ENCODE peak calls at places on chromosomes 4 and X, in four cellular contexts. W, D, I and K are unnamed samples.

GRCh38 chr4:17494258-17494657 is 17.6 kb downstream of the QDPR start:
- DNase-seq in D (no peak), I (no peak), W (peak; percentile 57), K (no peak)

GRCh38 chr4:98625920-98626319 is 32.5 kb downstream of the TSPAN5 start:
- DNase-seq in W (no peak), D (no peak), I (no peak), K (peak; percentile 2)

GRCh38 chrX:69136546-69137331 is 28.5 kb downstream of the PJA1 start:
- DNase-seq in D (no peak), W (peak; percentile 27), I (peak; percentile 19), K (no peak)

GRCh38 chr4:59772740-59773139 is 1427.4 kb upstream of the ADGRL3 start:
- DNase-seq in W (no peak), D (no peak), I (no peak), K (no peak)

GRCh38 chr4:61716437-61716836 is 516.3 kb downstream of the ADGRL3 start:
- DNase-seq in I (no peak), D (no peak), W (no peak), K (no peak)

GRCh38 chr4:137430171-137430570 is 102.1 kb downstream of the PCDH18 start:
- DNase-seq in I (no peak), W (no peak), D (no peak), K (no peak)

GRCh38 chr4:107600456-107600855 is 119.6 kb downstream of the PAPSS1 start:
- DNase-seq in I (no peak), D (no peak), W (no peak), K (no peak)

GRCh38 chr4:17475481-17475880 is 36.4 kb downstream of the QDPR start:
- DNase-seq in D (no peak), I (no peak), W (no peak), K (no peak)

GRCh38 chr4:122227202-122227601 is 75.1 kb downstream of the BLTP1 start:
- DNase-seq in D (no peak), I (no peak), W (no peak), K (no peak)

GRCh38 chr4:110480031-110480549 is 4.1 kb downstream of the ENPEP start:
- DNase-seq in W (no peak), I (no peak), D (no peak), K (no peak)

GRCh38 chrX:46961574-46962279 is 49.5 kb downstream of the JADE3 start:
- DNase-seq in I (no peak), W (no peak), D (no peak), K (no peak)

GRCh38 chr4:158134257-158134656 is 38.6 kb downstream of the GASK1B start:
- DNase-seq in I (no peak), W (no peak), D (no peak), K (no peak)

GRCh38 chr4:127732623-127733199 is 2.5 kb downstream of the SLC25A31 start:
- DNase-seq in D (peak; percentile 35), I (no peak), W (no peak), K (no peak)

GRCh38 chr4:123397276-123398150 is 918 bp downstream of the SPRY1 start:
- DNase-seq in I (no peak), W (no peak), D (peak; percentile 75), K (no peak)

GRCh38 chrX:23952984-23953907 is 45.4 kb downstream of the CXorf58 start:
- DNase-seq in I (no peak), D (no peak), W (peak; percentile 19), K (no peak)

GRCh38 chr4:61511716-61512488 is 311.8 kb downstream of the ADGRL3 start:
- DNase-seq in D (no peak), W (no peak), I (no peak), K (no peak)

DNA sequence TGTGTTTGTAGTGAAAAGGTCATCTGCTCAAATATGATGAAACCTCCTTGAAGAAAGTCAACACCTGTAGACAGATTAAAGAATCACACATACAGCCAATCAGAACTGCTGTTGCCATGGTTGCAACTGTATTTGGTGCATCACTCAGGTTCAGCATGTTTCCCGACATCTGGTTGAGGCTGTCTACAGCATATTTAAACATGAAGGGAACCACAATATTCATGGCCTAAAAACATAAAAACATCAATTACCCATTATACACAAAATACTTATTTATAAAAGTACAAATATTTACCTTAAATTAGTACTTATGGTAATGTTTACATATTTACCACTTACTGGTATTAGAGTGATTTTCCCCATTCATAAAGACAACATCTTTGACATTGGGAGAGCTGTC is 79.7 kb downstream of the ABCB7 start:
- DNase-seq in D (no peak), I (no peak), W (no peak), K (no peak)
- H3K4me3 ChIP-seq in D (no peak overlapping the region), I (no peak overlapping the region), W (no peak overlapping the region), K (no peak overlapping the region)

DNA sequence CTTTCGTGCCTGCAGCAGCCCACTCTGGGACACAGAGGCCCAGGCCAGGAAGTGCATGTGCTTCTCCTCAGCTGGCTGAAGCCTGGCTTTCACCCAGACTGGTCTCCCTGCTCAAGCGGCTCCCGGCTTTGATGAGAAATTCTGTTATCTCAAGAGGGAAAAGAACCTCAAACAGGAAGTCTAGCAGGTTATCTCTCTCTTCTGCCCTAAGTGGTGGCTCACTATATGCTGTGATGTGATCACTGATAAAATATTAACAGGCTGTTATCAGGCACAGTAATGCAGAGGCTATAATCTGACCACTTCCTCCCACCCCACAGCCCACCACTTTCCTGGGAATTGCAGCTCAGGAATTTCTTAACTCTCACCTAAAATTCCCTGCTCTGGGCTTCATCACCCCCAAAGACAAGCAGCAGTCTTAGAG is 13.3 kb downstream of the CLDN2 start:
- DNase-seq in W (no peak), D (peak; percentile 89), I (no peak), K (no peak)
- TF ChIP-seq EP300 in W (no peak), D (peak; percentile 82), I (no peak), K (no peak)

GRCh38 chr4:148061795-148062194 is 329.9 kb downstream of the ARHGAP10 start:
- DNase-seq in W (no peak), I (no peak), D (no peak), K (no peak)

GRCh38 chr4:148058160-148058859 is 326.4 kb downstream of the ARHGAP10 start:
- DNase-seq in I (no peak), W (no peak), D (no peak), K (no peak)

GRCh38 chr4:148060264-148061138 is 328.6 kb downstream of the ARHGAP10 start:
- DNase-seq in I (no peak), D (no peak), W (no peak), K (no peak)

GRCh38 chr4:148061139-148061476 is 329.2 kb downstream of the ARHGAP10 start:
- DNase-seq in W (no peak), I (no peak), D (no peak), K (no peak)

GRCh38 chr4:148059617-148060180 is 327.8 kb downstream of the ARHGAP10 start:
- DNase-seq in D (no peak), I (no peak), W (no peak), K (no peak)
- H3K4me3 ChIP-seq in D (no peak overlapping the region), I (no peak overlapping the region), W (no peak overlapping the region), K (no peak overlapping the region)

GRCh38 chr4:87540176-87541058 is 11.2 kb upstream of the SPARCL1 start:
- DNase-seq in D (no peak), W (no peak), I (no peak), K (peak; percentile 92)
- TF ChIP-seq EP300 in D (no peak), W (no peak), I (no peak), K (peak; percentile 86)

GRCh38 chr4:168794092-168794707 is 215.9 kb downstream of the CBR4 start:
- DNase-seq in W (no peak), D (no peak), I (no peak), K (no peak)
- H3K4me3 ChIP-seq in W (no peak overlapping the region), D (no peak overlapping the region), I (no peak overlapping the region), K (no peak overlapping the region)

GRCh38 chr4:37014584-37014983 is 230.0 kb upstream of the NWD2 start:
- DNase-seq in I (no peak), D (no peak), W (no peak), K (no peak)
- TF ChIP-seq EP300 in I (no peak), D (no peak), W (no peak), K (no peak)

GRCh38 chrX:154464806-154465365 is 6.8 kb downstream of the PLXNA3 start:
- DNase-seq in D (no peak), W (no peak), I (no peak), K (no peak)
- H3K4me3 ChIP-seq in D (no peak overlapping the region), W (no peak overlapping the region), I (no peak overlapping the region), K (no peak overlapping the region)

GRCh38 chrX:31138124-31138523 is 66.3 kb upstream of the FTHL17 start:
- DNase-seq in W (no peak), D (no peak), I (no peak), K (no peak)
- TF ChIP-seq EP300 in W (no peak), D (no peak), I (no peak), K (no peak)